ENCODE peak calls at places on chromosomes 16 and 17, in four cellular contexts. W is renal cortical epithelial cell, I is AG08396, K is COR-L47. Z is an unnamed sample.

GRCh38 chr16:25135239-25135878 is 23.8 kb downstream of the LCMT1 start:
- DNase-seq in I (peak), W (peak), K (peak), Z (no peak)

GRCh38 chr17:67420994-67421393 is 43.9 kb downstream of the PITPNC1 start:
- DNase-seq in W (no peak), K (no peak), I (no peak), Z (no peak)

GRCh38 chr17:63954402-63955063 is 18.2 kb downstream of the SCN4A start:
- DNase-seq in W (no peak), K (peak), I (no peak), Z (no peak)

GRCh38 chr17:73156166-73156840 is 8.5 kb upstream of the SSTR2 start:
- DNase-seq in K (no peak), I (peak), W (peak), Z (peak)

GRCh38 chr17:47291242-47291873 is 32.4 kb upstream of the EFCAB13 start:
- DNase-seq in K (no peak), I (no peak), W (no peak), Z (no peak)

GRCh38 chr17:32335647-32336046 is 6.3 kb downstream of the C17orf75 start:
- DNase-seq in W (peak), I (peak), K (no peak), Z (no peak)

GRCh38 chr16:14511798-14512131 is 118.3 kb downstream of the PARN start:
- DNase-seq in W (no peak), I (no peak), K (no peak), Z (no peak)

GRCh38 chr17:67608691-67609090 is 109.0 kb upstream of the NOL11 start:
- DNase-seq in I (peak), W (peak), K (no peak), Z (no peak)

GRCh38 chr17:2455956-2456355 is 55.1 kb upstream of the MNT start:
- DNase-seq in W (no peak), I (no peak), K (no peak), Z (no peak)

GRCh38 chr17:5793899-5794298 is 209.6 kb upstream of the NLRP1 start:
- DNase-seq in W (no peak), I (no peak), K (no peak), Z (no peak)

GRCh38 chr17:28139822-28140221 is 97.3 kb downstream of the NLK start:
- DNase-seq in W (no peak), I (no peak), K (no peak), Z (no peak)

GRCh38 chr17:45270828-45271418 is 9.0 kb upstream of the SPATA32 start:
- DNase-seq in K (peak), W (no peak), I (no peak), Z (no peak)

GRCh38 chr16:69195371-69196029 is 8.5 kb downstream of the SNTB2 start:
- DNase-seq in K (no peak), I (no peak), W (no peak), Z (no peak)

GRCh38 chr16:22977294-22977697 is 163.3 kb downstream of the HS3ST2 start:
- DNase-seq in K (no peak), I (no peak), W (no peak), Z (no peak)

GRCh38 chr16:70743791-70744190 is 57.2 kb downstream of the VAC14 start:
- DNase-seq in I (no peak), K (no peak), W (no peak), Z (no peak)

GRCh38 chr16:67388591-67388990 is 4.7 kb downstream of the TPPP3 start:
- DNase-seq in I (no peak), K (no peak), W (no peak), Z (no peak)

GRCh38 chr16:31354394-31355291 is at the start of gene ITGAX:
- DNase-seq in W (peak), K (no peak), I (peak), Z (no peak)

GRCh38 chr17:539766-540165 is 174.9 kb downstream of the VPS53 start:
- DNase-seq in I (no peak), W (no peak), K (no peak), Z (no peak)

GRCh38 chr16:24685539-24686432 is 43.7 kb upstream of the TNRC6A start:
- DNase-seq in K (peak), W (peak), I (peak), Z (peak)

GRCh38 chr17:28871056-28871579 is 16.3 kb downstream of the ERAL1 start:
- DNase-seq in W (no peak), K (no peak), I (no peak), Z (no peak)

GRCh38 chr16:84571506-84571905 is 46.4 kb downstream of the COTL1 start:
- DNase-seq in K (no peak), I (no peak), W (no peak), Z (no peak)

GRCh38 chr17:56121661-56122060 is 31.6 kb upstream of the ANKFN1 start:
- DNase-seq in I (no peak), W (no peak), K (no peak), Z (no peak)

GRCh38 chr16:56102159-56102798 is 89.0 kb upstream of the GNAO1 start:
- DNase-seq in W (no peak), I (peak), K (no peak), Z (peak)

GRCh38 chr17:3027786-3028532 is 35.4 kb downstream of the OR1D5 start:
- DNase-seq in K (no peak), I (no peak), W (no peak), Z (no peak)

GRCh38 chr16:67939507-67940435 is 3.1 kb upstream of the PSMB10 start:
- DNase-seq in I (no peak), W (no peak), K (no peak), Z (peak)

GRCh38 chr17:39455919-39456318 is 4.9 kb upstream of the MED1 start:
- DNase-seq in K (no peak), I (no peak), W (no peak), Z (no peak)

GRCh38 chr16:19094542-19095365 is 19.0 kb upstream of the ITPRIPL2 start:
- DNase-seq in W (no peak), I (no peak), K (no peak), Z (no peak)

GRCh38 chr16:53506254-53506653 is 3.2 kb upstream of the AKTIP start:
- DNase-seq in W (no peak), I (no peak), K (no peak), Z (no peak)

GRCh38 chr17:41652461-41652960 is 28.1 kb upstream of the KRT17 start:
- DNase-seq in W (no peak), K (no peak), I (no peak), Z (no peak)

GRCh38 chr17:64063088-64063487 is 42.7 kb upstream of the ICAM2 start:
- DNase-seq in W (no peak), K (no peak), I (no peak), Z (no peak)

GRCh38 chr17:50396261-50397110 is 837 bp downstream of the LRRC59 start:
- DNase-seq in K (peak), I (peak), W (peak), Z (peak)